ENCODE peak calls at places on chromosomes 16 and 17, in nine cellular contexts. P is lower leg skin, C is MM.1S, W is Calu3, M is SK-N-SH, G is mucosa of descending colon, Z is fibroblast of mammary gland, V is upper lobe of left lung, R is cardiac muscle cell. H is an unnamed sample.

GRCh38 chr17:29592850-29593545 is at the start of gene ANKRD13B:
- DNase-seq in Z (no peak), G (peak; percentile 74), V (no peak), M (peak; percentile 83), P (peak; percentile 27), R (no peak), W (peak; percentile 41), C (no peak), H (peak; percentile 55)

GRCh38 chr17:44113868-44114840 is 9.3 kb downstream of the HDAC5 start:
- DNase-seq in P (no peak), Z (no peak), C (no peak), V (no peak), M (no peak), W (no peak), R (no peak), G (no peak), H (no peak)

GRCh38 chr17:45386180-45386579 is 46.5 kb downstream of the ARHGAP27 start:
- DNase-seq in Z (no peak), V (no peak), R (peak; percentile 17), P (no peak), C (no peak), M (no peak), W (no peak), G (no peak), H (no peak)

GRCh38 chr16:74999683-75000480 is 1.1 kb downstream of the ZNRF1 start:
- DNase-seq in W (peak; percentile 70), P (no peak), M (peak; percentile 74), G (peak; percentile 73), Z (no peak), C (no peak), V (peak; percentile 76), R (peak; percentile 40), H (peak; percentile 48)

GRCh38 chr17:40794466-40794865 is 5.3 kb downstream of the KRT28 start:
- DNase-seq in G (no peak), M (no peak), R (no peak), W (no peak), C (no peak), Z (no peak), V (no peak), P (no peak), H (no peak)

GRCh38 chr17:38656959-38657823 is 17.6 kb downstream of the EPOP start:
- DNase-seq in V (no peak), W (peak; percentile 88), M (no peak), R (no peak), C (no peak), Z (no peak), G (no peak), P (no peak), H (no peak)

GRCh38 chr17:19867094-19867653 is 562 bp downstream of the ULK2 start:
- DNase-seq in Z (peak; percentile 57), W (peak; percentile 52), C (peak; percentile 61), R (peak; percentile 71), P (no peak), V (peak; percentile 83), M (peak; percentile 82), G (peak; percentile 78), H (peak; percentile 67)

GRCh38 chr16:67470314-67470713 is 10.6 kb downstream of the ATP6V0D1 start:
- DNase-seq in R (no peak), P (peak; percentile 64), M (peak; percentile 61), V (peak; percentile 89), Z (no peak), G (no peak), C (no peak), W (no peak), H (no peak)

GRCh38 chr16:14301150-14302030 is 230.3 kb downstream of the MRTFB start:
- DNase-seq in C (peak; percentile 31), R (peak; percentile 36), W (peak; percentile 35), Z (no peak), V (no peak), P (no peak), G (peak; percentile 44), M (peak; percentile 58), H (peak; percentile 37)

GRCh38 chr16:66007717-66008116 is 358.8 kb upstream of the CDH5 start:
- DNase-seq in Z (peak; percentile 88), R (peak; percentile 82), C (peak; percentile 9), G (no peak), V (no peak), W (no peak), P (no peak), M (no peak), H (peak; percentile 13)

GRCh38 chr17:38464251-38464722 is 36.0 kb downstream of the ARHGAP23 start:
- DNase-seq in V (no peak), G (no peak), C (no peak), Z (peak; percentile 49), P (peak; percentile 62), R (no peak), W (no peak), M (peak; percentile 83), H (no peak)

GRCh38 chr17:46038937-46039336 is 39.9 kb downstream of the STH start:
- DNase-seq in Z (no peak), G (no peak), P (no peak), C (no peak), R (no peak), M (no peak), V (no peak), W (no peak), H (no peak)

GRCh38 chr17:77840156-77840555 is 118.3 kb upstream of the TNRC6C start:
- DNase-seq in R (peak; percentile 76), W (no peak), V (no peak), C (no peak), P (no peak), Z (no peak), M (no peak), G (peak; percentile 49), H (no peak)

GRCh38 chr17:17499402-17500145 is 3.4 kb upstream of the RASD1 start:
- DNase-seq in P (no peak), Z (no peak), R (no peak), V (no peak), G (peak; percentile 22), M (no peak), C (no peak), W (no peak), H (no peak)

GRCh38 chr16:2341456-2342447 is 1.2 kb upstream of the ABCA3 start:
- DNase-seq in C (no peak), P (no peak), G (no peak), R (no peak), V (no peak), Z (no peak), W (no peak), M (no peak), H (peak; percentile 29)

GRCh38 chr17:69058165-69058564 is 2.6 kb downstream of the ABCA9 start:
- DNase-seq in M (no peak), W (no peak), C (no peak), G (no peak), V (no peak), R (no peak), P (no peak), Z (peak; percentile 22), H (no peak)
- TF ChIP-seq CTCF in M (peak; percentile 23), W (no peak), C (peak; percentile 11), G (no peak), V (no peak), R (no peak), P (no peak), Z (peak; percentile 16), H (no peak)

GRCh38 chr17:49707608-49708514 is at the start of gene SLC35B1:
- DNase-seq in P (peak; percentile 99), C (peak; percentile 99), M (peak; percentile 99), V (peak; percentile 99), W (peak; percentile 100), G (peak; percentile 99), R (peak; percentile 100), Z (peak; percentile 99), H (peak; percentile 96)
- TF ChIP-seq CTCF in P (no peak), C (peak; percentile 97), M (peak; percentile 99), V (peak; percentile 62), W (peak; percentile 87), G (peak; percentile 85), R (peak; percentile 86), Z (peak; percentile 96), H (peak; percentile 36)

GRCh38 chr16:87422106-87422505 is 30.0 kb downstream of the MAP1LC3B start:
- DNase-seq in G (no peak), W (no peak), P (no peak), C (no peak), V (no peak), Z (no peak), R (no peak), M (no peak), H (no peak)

GRCh38 chr16:87418644-87419043 is 26.5 kb downstream of the MAP1LC3B start:
- DNase-seq in G (no peak), R (no peak), C (no peak), V (no peak), M (no peak), P (no peak), W (no peak), Z (no peak), H (no peak)

GRCh38 chr16:87421369-87421912 is 29.3 kb downstream of the MAP1LC3B start:
- DNase-seq in M (peak; percentile 59), C (no peak), V (no peak), P (no peak), W (no peak), R (no peak), G (no peak), Z (no peak), H (no peak)

GRCh38 chr16:87419971-87420370 is 27.8 kb downstream of the MAP1LC3B start:
- DNase-seq in C (no peak), R (no peak), G (no peak), P (no peak), V (no peak), W (no peak), M (no peak), Z (no peak), H (no peak)

DNA sequence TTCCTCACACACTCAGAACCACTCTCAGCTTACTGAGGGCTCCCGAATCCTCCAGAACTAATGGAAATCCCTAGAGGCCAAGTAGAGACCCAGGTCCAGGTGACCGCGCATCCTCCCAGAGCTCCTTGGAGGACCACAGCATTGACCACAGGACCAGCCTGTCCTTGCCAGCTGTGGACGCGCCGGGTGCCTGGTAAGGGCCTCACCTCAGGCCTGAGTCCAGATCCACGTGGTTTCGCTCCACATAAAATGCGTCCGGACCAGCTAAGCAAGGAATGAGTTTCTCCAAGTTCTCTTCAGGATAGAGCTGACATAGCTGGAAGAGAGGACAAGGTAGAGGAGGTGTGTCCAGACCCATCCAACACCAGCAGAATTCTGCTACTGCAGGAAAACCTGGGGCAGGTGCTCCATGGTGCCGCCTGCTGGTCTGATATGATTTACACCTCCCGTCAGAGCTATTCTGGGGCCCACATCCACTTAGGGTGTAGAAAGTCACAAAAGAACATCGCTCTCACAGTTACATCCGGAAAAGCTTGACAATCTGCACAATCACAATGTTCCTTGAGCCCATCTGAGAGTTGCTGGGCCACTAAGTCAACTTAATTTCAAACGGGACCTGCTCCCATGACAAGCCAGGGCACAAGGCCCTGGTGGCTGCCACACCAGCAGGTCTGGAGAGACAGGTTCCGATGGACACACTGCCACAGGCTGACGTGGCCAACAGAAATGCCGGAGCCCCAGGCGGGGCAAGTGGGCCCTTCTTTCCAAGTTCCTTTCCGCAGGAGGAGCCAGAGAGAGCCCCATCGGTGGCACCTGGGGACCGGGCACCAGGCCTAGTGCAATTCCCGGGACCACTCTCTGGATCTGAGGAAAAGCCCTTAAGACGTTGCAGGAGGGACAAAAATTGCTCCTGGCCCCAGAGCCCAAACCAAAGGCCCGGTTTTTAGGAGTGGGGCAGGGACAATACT is 28.5 kb downstream of the MAP1LC3B start:
- DNase-seq in C (no peak), P (no peak), W (peak; percentile 41), Z (no peak), G (no peak), R (no peak), V (no peak), M (no peak), H (no peak)
- TF ChIP-seq CTCF in C (peak; percentile 27), P (no peak), W (peak; percentile 57), Z (no peak), G (no peak), R (no peak), V (no peak), M (no peak), H (no peak)

GRCh38 chr16:86620184-86620583 is 41.8 kb downstream of the FOXL1 start:
- DNase-seq in W (no peak), G (no peak), P (no peak), V (no peak), M (no peak), Z (no peak), R (no peak), C (no peak), H (no peak)
- TF ChIP-seq CTCF in W (no peak), G (no peak), P (no peak), V (no peak), M (no peak), Z (no peak), R (no peak), C (no peak), H (no peak)